ENCODE peak calls at places on chromosomes 6 and 20, in four cellular contexts. One of them, this sample, is unnamed.
A peak's percentile ranks its signal among the peaks of the same experiment; 100 is the strongest.

GRCh38 chr6:42937548-42938427 is 8.5 kb downstream of the CNPY3 start:
- DNase-seq in CD8-positive, alpha-beta memory T cell: no peak
- DNase-seq in hippocampal formation: no peak
- DNase-seq in activated CD4-positive, alpha-beta T cell treated with anti-CD3 and anti-CD28 coated beads for 36 hours: no peak
- DNase-seq in this sample: no peak

GRCh38 chr20:2285618-2286017 is 10.2 kb upstream of the TGM3 start:
- DNase-seq in CD8-positive, alpha-beta memory T cell: no peak
- DNase-seq in hippocampal formation: no peak
- DNase-seq in activated CD4-positive, alpha-beta T cell treated with anti-CD3 and anti-CD28 coated beads for 36 hours: no peak
- DNase-seq in this sample: no peak

GRCh38 chr20:24364464-24364863 is 105.0 kb upstream of the SYNDIG1 start:
- DNase-seq in CD8-positive, alpha-beta memory T cell: no peak
- DNase-seq in hippocampal formation: no peak
- DNase-seq in activated CD4-positive, alpha-beta T cell treated with anti-CD3 and anti-CD28 coated beads for 36 hours: no peak
- DNase-seq in this sample: no peak

GRCh38 chr6:327538-328183 is 35.4 kb downstream of the DUSP22 start:
- DNase-seq in CD8-positive, alpha-beta memory T cell: no peak
- DNase-seq in hippocampal formation: no peak
- DNase-seq in activated CD4-positive, alpha-beta T cell treated with anti-CD3 and anti-CD28 coated beads for 36 hours: no peak
- DNase-seq in this sample: no peak

GRCh38 chr6:24660100-24660499 is 6.6 kb downstream of the TDP2 start:
- DNase-seq in CD8-positive, alpha-beta memory T cell: no peak
- DNase-seq in hippocampal formation: no peak
- DNase-seq in activated CD4-positive, alpha-beta T cell treated with anti-CD3 and anti-CD28 coated beads for 36 hours: no peak
- DNase-seq in this sample: no peak

GRCh38 chr6:28137458-28138020 is 4.1 kb upstream of the ZKSCAN8 start:
- DNase-seq in CD8-positive, alpha-beta memory T cell: no peak
- DNase-seq in hippocampal formation: peak; percentile 6
- DNase-seq in activated CD4-positive, alpha-beta T cell treated with anti-CD3 and anti-CD28 coated beads for 36 hours: peak; percentile 46
- DNase-seq in this sample: peak; percentile 46

GRCh38 chr6:2529217-2529719 is 221.5 kb downstream of the MYLK4 start:
- DNase-seq in CD8-positive, alpha-beta memory T cell: no peak
- DNase-seq in hippocampal formation: no peak
- DNase-seq in activated CD4-positive, alpha-beta T cell treated with anti-CD3 and anti-CD28 coated beads for 36 hours: no peak
- DNase-seq in this sample: no peak

GRCh38 chr6:40485300-40485699 is 101.9 kb downstream of the LRFN2 start:
- DNase-seq in CD8-positive, alpha-beta memory T cell: no peak
- DNase-seq in hippocampal formation: no peak
- DNase-seq in activated CD4-positive, alpha-beta T cell treated with anti-CD3 and anti-CD28 coated beads for 36 hours: no peak
- DNase-seq in this sample: no peak

GRCh38 chr20:15030826-15031225 is 693.4 kb upstream of the FLRT3 start:
- DNase-seq in CD8-positive, alpha-beta memory T cell: no peak
- DNase-seq in hippocampal formation: no peak
- DNase-seq in activated CD4-positive, alpha-beta T cell treated with anti-CD3 and anti-CD28 coated beads for 36 hours: no peak
- DNase-seq in this sample: no peak

GRCh38 chr20:32526561-32526960 is 58.6 kb downstream of the NOL4L start:
- DNase-seq in CD8-positive, alpha-beta memory T cell: no peak
- DNase-seq in hippocampal formation: no peak
- DNase-seq in activated CD4-positive, alpha-beta T cell treated with anti-CD3 and anti-CD28 coated beads for 36 hours: peak; percentile 19
- DNase-seq in this sample: no peak

GRCh38 chr6:154298297-154298696 is 58.3 kb downstream of the IPCEF1 start:
- DNase-seq in CD8-positive, alpha-beta memory T cell: no peak
- DNase-seq in hippocampal formation: no peak
- DNase-seq in activated CD4-positive, alpha-beta T cell treated with anti-CD3 and anti-CD28 coated beads for 36 hours: no peak
- DNase-seq in this sample: no peak

GRCh38 chr6:41640436-41640835 is 2.2 kb downstream of the MDFI start:
- DNase-seq in CD8-positive, alpha-beta memory T cell: no peak
- DNase-seq in hippocampal formation: no peak
- DNase-seq in activated CD4-positive, alpha-beta T cell treated with anti-CD3 and anti-CD28 coated beads for 36 hours: no peak
- DNase-seq in this sample: no peak

GRCh38 chr6:98039876-98040605 is 757.0 kb upstream of the MMS22L start:
- DNase-seq in CD8-positive, alpha-beta memory T cell: no peak
- DNase-seq in hippocampal formation: no peak
- DNase-seq in activated CD4-positive, alpha-beta T cell treated with anti-CD3 and anti-CD28 coated beads for 36 hours: no peak
- DNase-seq in this sample: no peak

GRCh38 chr6:16690244-16691142 is 70.8 kb downstream of the ATXN1 start:
- DNase-seq in CD8-positive, alpha-beta memory T cell: no peak
- DNase-seq in hippocampal formation: no peak
- DNase-seq in activated CD4-positive, alpha-beta T cell treated with anti-CD3 and anti-CD28 coated beads for 36 hours: peak; percentile 73
- DNase-seq in this sample: peak; percentile 82

This sample was measured in activated CD4-positive, alpha-beta memory T cell treated with anti-CD3 and anti-CD28 coated beads for 36 hours.